ENCODE peak calls at places on chromosome 12, in ten cellular contexts. J, I, O, S, M, R, N, K, V and C are unnamed samples.

GRCh38 chr12:68505915-68506314 is 104.8 kb upstream of the RAP1B start:
- DNase-seq in J (no peak), I (no peak), V (no peak), S (no peak), N (no peak), M (no peak), R (no peak), O (no peak), K (no peak), C (no peak)

GRCh38 chr12:1353451-1353850 is 240.9 kb downstream of the FBXL14 start:
- DNase-seq in V (no peak), R (no peak), M (no peak), I (no peak), J (no peak), N (no peak), O (no peak), S (no peak), K (no peak), C (no peak)

GRCh38 chr12:94379479-94380113 is 80.1 kb downstream of the CEP83 start:
- DNase-seq in M (no peak), K (no peak), S (no peak), V (no peak), N (no peak), I (no peak), R (no peak), J (peak; percentile 6), O (no peak), C (no peak)

GRCh38 chr12:124927325-124928094 is 13.1 kb upstream of the UBC start:
- DNase-seq in K (peak; percentile 95), R (peak; percentile 91), V (peak; percentile 99), I (peak; percentile 81), N (peak; percentile 92), J (peak; percentile 85), M (peak; percentile 94), S (peak; percentile 95), O (peak; percentile 96), C (peak; percentile 95)

GRCh38 chr12:112946236-112947000 is 8.1 kb downstream of the OAS3 start:
- DNase-seq in M (no peak), R (no peak), J (no peak), S (no peak), I (no peak), V (no peak), O (no peak), N (no peak), K (no peak), C (no peak)

GRCh38 chr12:109277899-109278762 is 31.0 kb downstream of the FOXN4 start:
- DNase-seq in K (no peak), R (peak; percentile 65), M (no peak), I (peak; percentile 30), O (no peak), N (no peak), J (peak; percentile 97), S (no peak), V (no peak), C (no peak)

GRCh38 chr12:57224973-57225679 is 4.4 kb upstream of the SHMT2 start:
- DNase-seq in O (peak; percentile 71), R (no peak), N (no peak), M (peak; percentile 65), S (peak; percentile 69), K (no peak), J (no peak), I (no peak), V (no peak), C (peak; percentile 64)

GRCh38 chr12:57844725-57845477 is 1.6 kb downstream of the CTDSP2 start:
- DNase-seq in M (peak; percentile 84), K (peak; percentile 89), J (peak; percentile 68), O (peak; percentile 92), V (no peak), S (peak; percentile 65), R (peak; percentile 81), N (peak; percentile 73), I (peak; percentile 71), C (peak; percentile 58)

DNA sequence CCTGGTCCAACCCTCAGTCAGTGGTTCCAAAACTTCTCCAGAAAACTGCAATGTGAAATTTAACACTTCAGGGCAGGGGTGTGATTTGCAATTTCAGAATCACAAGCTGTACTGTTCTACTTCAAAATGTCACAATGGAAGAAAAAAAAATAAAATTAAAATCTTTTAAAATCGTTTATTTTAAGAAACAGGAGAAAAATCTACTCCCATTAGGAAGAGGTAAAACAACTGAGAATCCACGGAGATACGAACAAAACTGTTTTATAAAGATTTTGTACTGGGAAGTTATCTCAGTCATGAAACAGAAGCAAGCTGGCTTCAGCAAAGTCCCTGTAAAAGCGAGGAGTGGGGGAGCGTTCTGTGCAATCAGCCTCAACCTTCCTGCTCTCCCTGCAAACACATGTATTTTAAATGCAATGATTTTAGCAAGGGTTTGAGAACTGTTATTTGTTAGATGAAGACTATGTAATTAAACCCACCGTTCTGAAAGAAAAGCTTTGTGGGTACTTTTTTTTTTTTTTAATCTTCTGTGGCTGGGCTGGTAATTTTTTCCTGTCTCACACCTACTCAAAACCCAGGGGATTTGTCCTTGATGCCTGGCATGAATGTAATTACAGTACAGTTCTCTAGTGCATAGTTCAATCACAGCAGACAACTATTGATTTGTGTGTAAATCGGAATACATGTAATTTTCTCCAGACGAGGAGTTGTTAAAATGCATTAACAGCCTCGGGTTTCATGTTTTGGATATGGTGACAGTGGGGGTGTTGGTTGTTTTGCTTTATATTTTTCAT is 153.8 kb downstream of the PHLDA1 start:
- DNase-seq in M (no peak), J (no peak), K (no peak), I (no peak), S (no peak), R (no peak), O (no peak), N (no peak), V (no peak), C (no peak)
- TF ChIP-seq EP300 in M (no peak), J (no peak), K (no peak), I (no peak), S (no peak), R (no peak), O (no peak), N (no peak), V (no peak), C (no peak)

GRCh38 chr12:9870311-9870866 is 1.2 kb upstream of the CLEC2B start:
- DNase-seq in S (no peak), N (no peak), J (no peak), I (no peak), M (no peak), O (no peak), R (no peak), V (no peak), K (no peak), C (no peak)

GRCh38 chr12:9868951-9869306 is 225 bp downstream of the CLEC2B start:
- DNase-seq in M (no peak), N (no peak), S (no peak), K (no peak), J (no peak), O (no peak), R (no peak), I (no peak), V (no peak), C (no peak)

GRCh38 chr12:9868271-9868815 is 811 bp downstream of the CLEC2B start:
- DNase-seq in O (no peak), R (no peak), V (no peak), K (no peak), J (no peak), N (no peak), S (no peak), M (no peak), I (no peak), C (no peak)

GRCh38 chr12:9867531-9867930 is 1.6 kb downstream of the CLEC2B start:
- DNase-seq in I (no peak), M (no peak), K (no peak), J (no peak), N (no peak), O (no peak), R (no peak), S (no peak), V (no peak), C (no peak)

GRCh38 chr12:9869307-9870161 is at the start of gene CLEC2B:
- DNase-seq in M (no peak), O (no peak), J (no peak), R (peak; percentile 31), N (no peak), S (no peak), K (no peak), I (no peak), V (no peak), C (no peak)
- H3K27ac ChIP-seq in M (peak within 1 kb of the TSS; percentile 90), O (peak within 1 kb of the TSS; percentile 67), J (no peak within 1 kb of the TSS), R (peak within 1 kb of the TSS; percentile 63), N (peak within 1 kb of the TSS; percentile 89), S (peak within 1 kb of the TSS; percentile 82), K (peak within 1 kb of the TSS; percentile 94), I (peak within 1 kb of the TSS; percentile 43), V (peak within 1 kb of the TSS; percentile 74), C (peak within 1 kb of the TSS; percentile 83)

GRCh38 chr12:77946541-77947021 is 115.9 kb downstream of the NAV3 start:
- DNase-seq in J (no peak), O (no peak), I (no peak), M (no peak), K (no peak), S (no peak), R (no peak), N (no peak), V (no peak), C (no peak)

GRCh38 chr12:77941396-77941795 is 110.7 kb downstream of the NAV3 start:
- DNase-seq in S (no peak), K (no peak), O (no peak), J (no peak), V (no peak), N (no peak), R (no peak), I (no peak), M (no peak), C (no peak)

GRCh38 chr12:77943466-77943865 is 112.8 kb downstream of the NAV3 start:
- DNase-seq in O (no peak), M (no peak), N (no peak), J (no peak), R (no peak), V (no peak), K (no peak), S (no peak), I (peak; percentile 37), C (no peak)

GRCh38 chr12:77947746-77948145 is 117.1 kb downstream of the NAV3 start:
- DNase-seq in N (no peak), R (no peak), O (no peak), M (no peak), S (no peak), K (no peak), I (no peak), V (no peak), J (no peak), C (no peak)

GRCh38 chr12:77947326-77947725 is 116.6 kb downstream of the NAV3 start:
- DNase-seq in N (no peak), V (no peak), J (no peak), O (no peak), K (no peak), S (no peak), M (no peak), I (no peak), R (no peak), C (no peak)
- TF ChIP-seq EP300 in N (no peak), V (no peak), J (no peak), O (no peak), K (no peak), S (no peak), M (no peak), I (no peak), R (no peak), C (no peak)

DNA sequence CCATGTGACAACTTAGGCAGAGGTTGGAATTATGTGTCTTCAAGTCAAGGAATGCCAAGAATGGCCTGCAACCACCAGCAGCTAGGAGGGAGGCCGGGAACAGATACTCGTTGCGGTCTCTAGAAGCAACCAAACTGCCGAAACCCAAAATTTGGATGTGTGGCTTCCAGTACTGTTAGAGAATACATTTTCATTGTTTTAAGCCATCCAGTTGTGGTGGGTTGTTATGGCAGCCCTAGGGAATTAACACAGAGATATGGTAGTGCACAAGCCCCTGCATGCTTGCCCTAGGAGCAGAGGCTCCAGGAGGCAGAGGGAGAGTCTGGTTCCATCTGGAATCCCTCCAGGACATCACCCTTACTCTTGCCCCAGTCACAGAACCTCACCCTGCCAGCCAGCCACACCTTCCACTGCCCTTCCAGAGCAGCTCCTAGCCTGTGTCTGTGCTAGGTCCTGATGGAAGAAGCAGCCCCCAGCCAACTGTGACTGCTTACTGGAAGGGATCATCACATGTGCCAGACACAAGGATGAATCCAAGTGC is 19.5 kb downstream of the PITPNM2 start:
- DNase-seq in K (no peak), N (no peak), R (no peak), J (no peak), I (no peak), V (no peak), M (no peak), O (no peak), S (peak; percentile 57), C (no peak)
- H3K27ac ChIP-seq in K (peak overlapping the region; percentile 51), N (peak overlapping the region; percentile 34), R (no peak overlapping the region), J (no peak overlapping the region), I (peak overlapping the region; percentile 38), V (peak overlapping the region; percentile 74), M (peak overlapping the region; percentile 68), O (peak overlapping the region; percentile 66), S (peak overlapping the region; percentile 81), C (peak overlapping the region; percentile 69)